ENCODE peak calls at places on chromosomes 7 and 10, in nine cellular contexts. T, A, O, P, M, V, R, W and J are unnamed samples. For H3K4me1 and H3K9me3, the result is how much of the 10 kb centered on the place peaks cover.

GRCh38 chr10:80165173-80165572 is 32.6 kb downstream of the PLAC9 start:
- DNase-seq in T (peak), A (no peak), O (no peak), P (no peak), M (no peak), V (no peak), R (no peak), W (no peak), J (no peak)

GRCh38 chr10:21144047-21144446 is 246.9 kb upstream of the NEBL start:
- DNase-seq in T (no peak), A (peak), O (no peak), P (no peak), M (no peak), V (no peak), R (no peak), W (no peak), J (no peak)

GRCh38 chr7:87474533-87475358 is 734 bp downstream of the ABCB4 start:
- DNase-seq in T (no peak), A (no peak), O (peak), P (peak), M (no peak), V (peak), R (peak), W (no peak), J (no peak)

GRCh38 chr10:36068542-36068941 is 426.4 kb upstream of the FZD8 start:
- DNase-seq in T (no peak), A (no peak), O (no peak), P (no peak), M (no peak), V (no peak), R (no peak), W (no peak), J (no peak)

GRCh38 chr10:132960651-132961419 is 18.5 kb upstream of the CFAP46 start:
- DNase-seq in T (peak), A (no peak), O (no peak), P (no peak), M (no peak), V (no peak), R (no peak), W (no peak), J (peak)

GRCh38 chr10:94133239-94133638 is 139.5 kb downstream of the PLCE1 start:
- DNase-seq in T (no peak), A (peak), O (no peak), P (peak), M (no peak), V (no peak), R (peak), W (no peak), J (peak)

GRCh38 chr10:48606530-48607355 is 1.9 kb upstream of the ARHGAP22 start:
- DNase-seq in T (no peak), A (no peak), O (no peak), P (peak), M (peak), V (peak), R (peak), W (peak), J (peak)

GRCh38 chr7:106215868-106216516 is 68.8 kb downstream of the NAMPT start:
- DNase-seq in T (no peak), A (no peak), O (no peak), P (no peak), M (no peak), V (no peak), R (no peak), W (no peak), J (no peak)

GRCh38 chr10:119675483-119676170 is 24.4 kb downstream of the BAG3 start:
- DNase-seq in T (no peak), A (no peak), O (no peak), P (no peak), M (no peak), V (no peak), R (no peak), W (no peak), J (no peak)

GRCh38 chr10:24209946-24210491 is 1.1 kb downstream of the KIAA1217 start:
- DNase-seq in T (no peak), A (peak), O (no peak), P (peak), M (no peak), V (peak), R (peak), W (no peak), J (no peak)

GRCh38 chr7:138886501-138886917 is 88.5 kb upstream of the ATP6V0A4 start:
- DNase-seq in T (no peak), A (peak), O (peak), P (peak), M (no peak), V (peak), R (peak), W (no peak), J (no peak)

GRCh38 chr10:81865581-81865980 is 9.4 kb upstream of the NRG3 start:
- DNase-seq in T (no peak), A (no peak), O (peak), P (no peak), M (no peak), V (no peak), R (no peak), W (no peak), J (no peak)

GRCh38 chr10:81862596-81862995 is 12.4 kb upstream of the NRG3 start:
- DNase-seq in T (peak), A (no peak), O (no peak), P (no peak), M (no peak), V (no peak), R (no peak), W (no peak), J (no peak)

GRCh38 chr10:81866753-81867152 is 8.2 kb upstream of the NRG3 start:
- DNase-seq in T (no peak), A (no peak), O (no peak), P (no peak), M (no peak), V (no peak), R (peak), W (no peak), J (no peak)

GRCh38 chr10:81863771-81864170 is 11.2 kb upstream of the NRG3 start:
- DNase-seq in T (no peak), A (no peak), O (no peak), P (no peak), M (no peak), V (no peak), R (no peak), W (no peak), J (no peak)
- TF ChIP-seq CTCF in T (no peak), A (no peak), O (no peak), P (no peak), M (no peak), V (no peak), R (no peak), W (no peak), J (no peak)

GRCh38 chr10:112914288-112914952 is 35.6 kb upstream of the TCF7L2 start:
- DNase-seq in T (no peak), A (no peak), O (no peak), P (no peak), M (no peak), V (no peak), R (no peak), W (no peak), J (no peak)
- H3K4me1 ChIP-seq in T (under half), A (under half), O (under half), P (under half), M (under half), V (under half), R (under half), W (under half), J (under half)

GRCh38 chr10:123750901-123751300 is 84.7 kb downstream of the GPR26 start:
- DNase-seq in T (no peak), A (no peak), O (no peak), P (no peak), M (no peak), V (no peak), R (no peak), W (no peak), J (no peak)
- H3K9me3 ChIP-seq in T (under half), A (under half), O (under half), P (under half), M (under half), V (under half), R (under half), W (under half), J (under half)

GRCh38 chr10:120942806-120943413 is 91.7 kb downstream of the WDR11 start:
- DNase-seq in T (peak), A (peak), O (peak), P (peak), M (peak), V (peak), R (peak), W (peak), J (peak)

GRCh38 chr10:120943542-120943941 is 92.4 kb downstream of the WDR11 start:
- DNase-seq in T (no peak), A (no peak), O (peak), P (no peak), M (no peak), V (no peak), R (no peak), W (no peak), J (no peak)

GRCh38 chr10:120938822-120939221 is 87.7 kb downstream of the WDR11 start:
- DNase-seq in T (no peak), A (no peak), O (no peak), P (no peak), M (no peak), V (no peak), R (no peak), W (no peak), J (no peak)

GRCh38 chr10:120941468-120941867 is 90.3 kb downstream of the WDR11 start:
- DNase-seq in T (no peak), A (no peak), O (no peak), P (no peak), M (no peak), V (peak), R (no peak), W (no peak), J (no peak)

DNA sequence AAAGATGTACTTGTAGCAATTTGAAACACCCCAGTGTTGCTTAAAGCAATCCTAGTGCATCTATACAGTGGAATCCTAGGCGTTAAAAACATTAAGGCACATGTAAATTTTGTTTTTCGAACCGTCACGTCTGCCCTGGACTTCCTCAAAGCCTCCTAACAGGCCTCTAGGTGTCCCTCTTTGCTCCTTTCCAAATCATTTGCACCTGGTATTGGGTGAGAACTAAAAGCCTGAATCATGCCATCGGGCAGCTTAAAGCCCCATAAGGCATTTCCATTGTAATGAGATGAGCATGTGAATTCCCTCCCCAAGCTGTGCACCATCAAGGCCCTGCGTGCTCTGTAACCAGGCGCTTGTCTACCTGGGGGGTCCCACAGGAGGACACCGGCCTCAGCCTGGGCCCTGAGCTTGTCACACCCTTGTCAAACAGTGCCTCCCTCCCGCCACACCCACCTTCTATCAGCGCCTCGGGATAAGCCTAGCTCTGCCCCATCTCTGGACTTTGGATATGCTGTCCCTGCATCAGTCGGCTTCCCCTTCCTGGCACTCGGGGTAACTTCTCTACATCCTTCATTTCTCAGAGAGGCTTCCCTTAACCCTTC is 89.2 kb downstream of the WDR11 start:
- DNase-seq in T (no peak), A (no peak), O (peak), P (no peak), M (no peak), V (no peak), R (no peak), W (no peak), J (no peak)
- TF ChIP-seq CTCF in T (no peak), A (no peak), O (peak), P (no peak), M (no peak), V (no peak), R (no peak), W (no peak), J (no peak)

GRCh38 chr10:110885932-110886674 is 14.4 kb downstream of the PDCD4 start:
- DNase-seq in T (no peak), A (no peak), O (no peak), P (no peak), M (no peak), V (peak), R (no peak), W (no peak), J (no peak)
- H3K4me1 ChIP-seq in T (under half), A (under half), O (under half), P (half or more), M (under half), V (under half), R (under half), W (under half), J (under half)

GRCh38 chr7:157616931-157617330 is 280.1 kb downstream of the DNAJB6 start:
- DNase-seq in T (no peak), A (no peak), O (no peak), P (no peak), M (no peak), V (no peak), R (no peak), W (no peak), J (no peak)

GRCh38 chr7:157614457-157615020 is 277.7 kb downstream of the DNAJB6 start:
- DNase-seq in T (no peak), A (no peak), O (no peak), P (no peak), M (no peak), V (no peak), R (no peak), W (no peak), J (no peak)

GRCh38 chr7:157616426-157616825 is 279.6 kb downstream of the DNAJB6 start:
- DNase-seq in T (no peak), A (no peak), O (no peak), P (no peak), M (no peak), V (no peak), R (no peak), W (no peak), J (no peak)

GRCh38 chr7:157615101-157615817 is 278.5 kb downstream of the DNAJB6 start:
- DNase-seq in T (no peak), A (no peak), O (no peak), P (no peak), M (no peak), V (no peak), R (peak), W (no peak), J (no peak)

GRCh38 chr7:157615852-157616251 is 279.0 kb downstream of the DNAJB6 start:
- DNase-seq in T (no peak), A (no peak), O (no peak), P (no peak), M (no peak), V (no peak), R (no peak), W (no peak), J (no peak)
- H3K9me3 ChIP-seq in T (under half), A (under half), O (under half), P (under half), M (under half), V (under half), R (under half), W (under half), J (under half)

GRCh38 chr7:16271355-16271754 is 150.0 kb downstream of the CRPPA start:
- DNase-seq in T (no peak), A (no peak), O (no peak), P (no peak), M (no peak), V (no peak), R (no peak), W (no peak), J (no peak)
- TF ChIP-seq CTCF in T (no peak), A (no peak), O (no peak), P (no peak), M (no peak), V (no peak), R (no peak), W (no peak), J (no peak)